ENCODE peak calls at places on chromosomes 12 and 14, in five cellular contexts. U is astrocyte of the spinal cord, G is ecto neural progenitor cell, V is fibroblast of villous mesenchyme, P is SK-MEL-5. L is an unnamed sample.

GRCh38 chr14:20198991-20199390 is 8.3 kb downstream of the OR11G2 start:
- DNase-seq in U (no peak), G (no peak), V (no peak), P (no peak), L (no peak)

GRCh38 chr14:51873221-51873893 is 12.9 kb downstream of the GNG2 start:
- DNase-seq in U (peak), G (no peak), V (peak), P (no peak), L (no peak)

GRCh38 chr12:77940566-77940965 is 109.9 kb downstream of the NAV3 start:
- DNase-seq in U (no peak), G (no peak), V (peak), P (peak), L (no peak)

GRCh38 chr12:28035483-28035882 is 63.0 kb upstream of the PTHLH start:
- DNase-seq in U (peak), G (no peak), V (peak), P (no peak), L (no peak)

GRCh38 chr12:102799229-102799628 is 117.8 kb downstream of the PAH start:
- DNase-seq in U (no peak), G (no peak), V (no peak), P (no peak), L (no peak)

GRCh38 chr14:31127690-31128089 is 79.9 kb downstream of the HECTD1 start:
- DNase-seq in U (no peak), G (no peak), V (peak), P (no peak), L (no peak)

GRCh38 chr12:114875323-114875722 is 191.3 kb upstream of the TBX3 start:
- DNase-seq in U (no peak), G (no peak), V (no peak), P (no peak), L (no peak)

GRCh38 chr14:98548071-98548686 is 723.8 kb downstream of the BCL11B start:
- DNase-seq in U (no peak), G (no peak), V (no peak), P (no peak), L (no peak)

GRCh38 chr12:105470102-105470501 is 139.6 kb downstream of the C12orf75 start:
- DNase-seq in U (no peak), G (no peak), V (no peak), P (no peak), L (no peak)

GRCh38 chr12:69225251-69225910 is 14.0 kb upstream of the CPSF6 start:
- DNase-seq in U (no peak), G (no peak), V (no peak), P (no peak), L (no peak)

GRCh38 chr12:128798543-128799341 is 25.0 kb downstream of the SLC15A4 start:
- DNase-seq in U (no peak), G (no peak), V (no peak), P (no peak), L (no peak)

L was measured in osteocyte.